ENCODE peak calls at places on chromosomes 11 and 22, in seven cellular contexts. Y is EL, B is hippocampal formation, K is natural killer cell, A is NCI-H748 treated with DMSO at 0.1 percent for 48 hours, R is epithelial cell of esophagus, S is ACHN. W is an unnamed sample.

GRCh38 chr22:29306830-29307657 is 594 bp downstream of the GAS2L1 start:
- DNase-seq in Y (peak), B (peak), K (no peak), A (peak), R (peak), S (peak), W (peak)

GRCh38 chr22:29149841-29150555 is 55.7 kb upstream of the EMID1 start:
- DNase-seq in Y (no peak), B (peak), K (no peak), A (no peak), R (no peak), S (no peak), W (no peak)

GRCh38 chr11:17594686-17595192 is 47.7 kb downstream of the OTOG start:
- DNase-seq in Y (no peak), B (no peak), K (no peak), A (no peak), R (no peak), S (no peak), W (no peak)

GRCh38 chr22:28019360-28019759 is 100.3 kb upstream of the PITPNB start:
- DNase-seq in Y (no peak), B (no peak), K (no peak), A (no peak), R (peak), S (peak), W (peak)

GRCh38 chr11:117936973-117937372 is 7.8 kb upstream of the TMPRSS13 start:
- DNase-seq in Y (no peak), B (no peak), K (no peak), A (no peak), R (no peak), S (no peak), W (no peak)

GRCh38 chr22:37549704-37550059 is 10.6 kb upstream of the CDC42EP1 start:
- DNase-seq in Y (peak), B (peak), K (no peak), A (no peak), R (no peak), S (peak), W (peak)

GRCh38 chr11:75814369-75814685 is 683 bp upstream of the UVRAG start:
- DNase-seq in Y (no peak), B (no peak), K (no peak), A (peak), R (no peak), S (no peak), W (no peak)

GRCh38 chr11:60710482-60710881 is 11.1 kb downstream of the MS4A8 start:
- DNase-seq in Y (no peak), B (no peak), K (no peak), A (no peak), R (no peak), S (no peak), W (no peak)

GRCh38 chr22:19476023-19476422 is 3.0 kb downstream of the UFD1 start:
- DNase-seq in Y (no peak), B (no peak), K (no peak), A (no peak), R (no peak), S (no peak), W (no peak)

GRCh38 chr11:45885921-45886721 is 670 bp downstream of the MAPK8IP1 start:
- DNase-seq in Y (no peak), B (no peak), K (no peak), A (peak), R (no peak), S (no peak), W (no peak)

GRCh38 chr11:134385171-134385570 is 26.9 kb downstream of the B3GAT1 start:
- DNase-seq in Y (no peak), B (no peak), K (no peak), A (no peak), R (no peak), S (no peak), W (no peak)

GRCh38 chr11:86069408-86070086 is 663 bp upstream of the PICALM start:
- DNase-seq in Y (peak), B (no peak), K (no peak), A (no peak), R (peak), S (peak), W (peak)

GRCh38 chr11:19820100-19820499 is 107.5 kb downstream of the NAV2 start:
- DNase-seq in Y (peak), B (no peak), K (no peak), A (no peak), R (no peak), S (peak), W (peak)

GRCh38 chr11:69963533-69964246 is 114.4 kb upstream of the ANO1 start:
- DNase-seq in Y (no peak), B (no peak), K (no peak), A (no peak), R (no peak), S (no peak), W (no peak)

GRCh38 chr11:61516191-61516590 is 7.6 kb downstream of the LRRC10B start:
- DNase-seq in Y (peak), B (no peak), K (no peak), A (no peak), R (no peak), S (no peak), W (no peak)

GRCh38 chr11:111069076-111069475 is 176.4 kb upstream of the POU2AF2 start:
- DNase-seq in Y (peak), B (no peak), K (no peak), A (no peak), R (peak), S (peak), W (no peak)

GRCh38 chr22:37331034-37331428 is 48.7 kb downstream of the CYTH4 start:
- DNase-seq in Y (peak), B (no peak), K (no peak), A (no peak), R (peak), S (peak), W (peak)

GRCh38 chr11:33068611-33069340 is 29.4 kb downstream of the TCP11L1 start:
- DNase-seq in Y (no peak), B (no peak), K (no peak), A (no peak), R (no peak), S (no peak), W (no peak)

GRCh38 chr11:78449866-78450265 is 32.2 kb upstream of the GAB2 start:
- DNase-seq in Y (peak), B (no peak), K (no peak), A (no peak), R (no peak), S (no peak), W (no peak)

GRCh38 chr11:44977493-44977984 is 26.9 kb upstream of the TP53I11 start:
- DNase-seq in Y (peak), B (no peak), K (no peak), A (no peak), R (peak), S (no peak), W (no peak)

GRCh38 chr11:102799656-102800339 is 1.8 kb upstream of the MMP1 start:
- DNase-seq in Y (peak), B (no peak), K (no peak), A (no peak), R (peak), S (no peak), W (no peak)

GRCh38 chr11:115170133-115170815 is 333.9 kb downstream of the CADM1 start:
- DNase-seq in Y (peak), B (no peak), K (no peak), A (no peak), R (peak), S (peak), W (peak)

GRCh38 chr11:77170107-77170506 is 42.1 kb downstream of the MYO7A start:
- DNase-seq in Y (no peak), B (no peak), K (no peak), A (no peak), R (peak), S (no peak), W (no peak)

GRCh38 chr22:49983148-49984042 is 22.8 kb downstream of the PIM3 start:
- DNase-seq in Y (no peak), B (no peak), K (no peak), A (no peak), R (no peak), S (no peak), W (no peak)

GRCh38 chr22:50481440-50482106 is at the start of gene ADM2:
- DNase-seq in Y (peak), B (no peak), K (peak), A (no peak), R (no peak), S (peak), W (no peak)

GRCh38 chr11:7671807-7672206 is 1.5 kb downstream of the CYB5R2 start:
- DNase-seq in Y (no peak), B (no peak), K (no peak), A (no peak), R (peak), S (no peak), W (no peak)

GRCh38 chr11:103798029-103798428 is 238.4 kb upstream of the DDI1 start:
- DNase-seq in Y (peak), B (no peak), K (no peak), A (no peak), R (no peak), S (no peak), W (peak)

GRCh38 chr11:1827095-1827797 is 7.5 kb upstream of the SYT8 start:
- DNase-seq in Y (peak), B (peak), K (no peak), A (peak), R (peak), S (peak), W (peak)